ENCODE peak calls at places on chromosomes 13 and 19, in six cellular contexts. O is esophagus muscularis mucosa, Y is adrenal gland, S is DND-41, C is breast epithelium, B is thyroid gland. X is an unnamed sample.

GRCh38 chr13:39037410-39037879 is 444 bp downstream of the PROSER1 start:
- DNase-seq in O (no peak), Y (no peak), S (no peak), C (peak; percentile 23), B (no peak), X (no peak)

GRCh38 chr13:36344886-36345437 is 1.2 kb downstream of the SPART start:
- DNase-seq in O (no peak), Y (peak; percentile 20), S (no peak), C (no peak), B (peak; percentile 13), X (no peak)

GRCh38 chr19:3224346-3225325 is at the start of gene CELF5:
- DNase-seq in O (no peak), Y (peak; percentile 65), S (peak; percentile 76), C (peak; percentile 20), B (peak; percentile 46), X (no peak)

GRCh38 chr13:50388481-50388880 is 373.2 kb downstream of the KCNRG start:
- DNase-seq in O (no peak), Y (no peak), S (no peak), C (no peak), B (no peak), X (no peak)

GRCh38 chr19:33499671-33500506 is 21.7 kb downstream of the PEPD start:
- DNase-seq in O (no peak), Y (no peak), S (no peak), C (no peak), B (no peak), X (no peak)

GRCh38 chr13:83943530-83944279 is 61.4 kb upstream of the SLITRK1 start:
- DNase-seq in O (no peak), Y (no peak), S (no peak), C (no peak), B (no peak), X (no peak)

GRCh38 chr19:27657271-27658051 is 1555.5 kb downstream of the UQCRFS1 start:
- DNase-seq in O (peak; percentile 64), Y (no peak), S (no peak), C (no peak), B (no peak), X (no peak)

GRCh38 chr19:50459638-50460037 is 16.7 kb upstream of the EMC10 start:
- DNase-seq in O (no peak), Y (no peak), S (no peak), C (no peak), B (no peak), X (no peak)

GRCh38 chr19:7575426-7576040 is 20.1 kb upstream of the CAMSAP3 start:
- DNase-seq in O (no peak), Y (no peak), S (no peak), C (no peak), B (no peak), X (no peak)

GRCh38 chr13:95367309-95367843 is 66.1 kb upstream of the ABCC4 start:
- DNase-seq in O (no peak), Y (no peak), S (no peak), C (no peak), B (no peak), X (no peak)

GRCh38 chr13:113034451-113035208 is 65.6 kb downstream of the MCF2L start:
- DNase-seq in O (no peak), Y (peak; percentile 70), S (no peak), C (no peak), B (peak; percentile 37), X (no peak)

GRCh38 chr19:1810439-1811160 is 1.5 kb downstream of the ATP8B3 start:
- DNase-seq in O (no peak), Y (no peak), S (no peak), C (no peak), B (no peak), X (no peak)

GRCh38 chr13:24866488-24866887 is 102.5 kb downstream of the RNF17 start:
- DNase-seq in O (no peak), Y (no peak), S (no peak), C (no peak), B (no peak), X (no peak)

GRCh38 chr19:39179754-39180153 is 17.0 kb upstream of the NCCRP1 start:
- DNase-seq in O (no peak), Y (no peak), S (no peak), C (no peak), B (no peak), X (no peak)

GRCh38 chr19:41299755-41300089 is 10.2 kb upstream of the CCDC97 start:
- DNase-seq in O (no peak), Y (peak; percentile 73), S (no peak), C (no peak), B (peak; percentile 71), X (no peak)

GRCh38 chr19:1923319-1923718 is 17.7 kb upstream of the CSNK1G2 start:
- DNase-seq in O (no peak), Y (peak; percentile 44), S (no peak), C (no peak), B (no peak), X (no peak)

GRCh38 chr13:71644579-71644978 is 222.4 kb downstream of the DACH1 start:
- DNase-seq in O (no peak), Y (no peak), S (no peak), C (no peak), B (no peak), X (no peak)

GRCh38 chr19:41666075-41666474 is 22.0 kb downstream of the CEACAM7 start:
- DNase-seq in O (no peak), Y (no peak), S (no peak), C (no peak), B (no peak), X (no peak)

GRCh38 chr13:78137404-78138142 is 218.9 kb upstream of the EDNRB start:
- DNase-seq in O (no peak), Y (peak; percentile 37), S (peak; percentile 16), C (no peak), B (peak; percentile 3), X (no peak)

GRCh38 chr19:42289556-42290041 is 12.3 kb upstream of the PRR19 start:
- DNase-seq in O (no peak), Y (no peak), S (no peak), C (no peak), B (no peak), X (no peak)

GRCh38 chr13:39016087-39016486 is 21.8 kb downstream of the PROSER1 start:
- DNase-seq in O (no peak), Y (no peak), S (no peak), C (no peak), B (no peak), X (no peak)

GRCh38 chr13:29538625-29538976 is 56.9 kb downstream of the SLC7A1 start:
- DNase-seq in O (no peak), Y (no peak), S (no peak), C (no peak), B (no peak), X (no peak)

GRCh38 chr13:30690282-30691188 is 44.8 kb upstream of the ALOX5AP start:
- DNase-seq in O (peak; percentile 93), Y (peak; percentile 51), S (peak; percentile 59), C (peak; percentile 75), B (peak; percentile 43), X (no peak)

GRCh38 chr19:35296644-35297514 is 4.9 kb downstream of the MAG start:
- DNase-seq in O (no peak), Y (no peak), S (no peak), C (no peak), B (no peak), X (no peak)

GRCh38 chr19:55305491-55305890 is 19.6 kb downstream of the TMEM150B start:
- DNase-seq in O (no peak), Y (peak; percentile 74), S (peak; percentile 66), C (no peak), B (no peak), X (no peak)

GRCh38 chr13:106917673-106918652 is 350.0 kb upstream of the ARGLU1 start:
- DNase-seq in O (peak; percentile 94), Y (peak; percentile 58), S (peak; percentile 28), C (peak; percentile 51), B (peak; percentile 61), X (peak; percentile 9)

GRCh38 chr13:40406405-40407138 is 259.9 kb downstream of the FOXO1 start:
- DNase-seq in O (peak; percentile 81), Y (peak; percentile 8), S (no peak), C (no peak), B (no peak), X (no peak)

GRCh38 chr13:106105153-106105552 is 430.3 kb downstream of the EFNB2 start:
- DNase-seq in O (no peak), Y (no peak), S (no peak), C (no peak), B (no peak), X (no peak)

GRCh38 chr19:11138659-11139526 is 16.7 kb downstream of the SPC24 start:
- DNase-seq in O (peak; percentile 95), Y (peak; percentile 90), S (no peak), C (peak; percentile 62), B (peak; percentile 39), X (peak; percentile 54)

DNA sequence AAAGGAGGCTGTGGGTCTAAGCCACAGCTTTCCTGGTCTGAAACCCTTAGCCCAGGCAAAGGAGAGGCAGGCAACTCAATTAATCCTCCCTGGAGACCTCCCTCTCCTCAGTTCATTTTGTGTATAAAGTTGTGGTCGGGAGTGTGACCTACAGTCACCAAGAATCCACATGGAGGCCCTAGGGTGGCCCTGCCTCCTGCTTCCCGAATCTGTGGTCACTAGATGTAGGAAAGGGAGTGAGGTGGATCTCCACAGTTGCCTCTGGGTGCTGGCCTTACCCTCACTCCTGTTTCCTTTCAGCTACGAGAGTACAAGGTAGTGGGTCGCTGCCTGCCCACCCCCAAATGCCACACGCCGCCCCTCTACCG is 1.3 kb downstream of the RPL18A start:
- DNase-seq in O (no peak), Y (no peak), S (no peak), C (no peak), B (no peak), X (no peak)
- H3K9me3 ChIP-seq in O (no peaks in the 10 kb centered on the region), Y (no peaks in the 10 kb centered on the region), S (no peaks in the 10 kb centered on the region), C (no peaks in the 10 kb centered on the region), B (no peaks in the 10 kb centered on the region), X (no peaks in the 10 kb centered on the region)

GRCh38 chr13:76667551-76667950 is 218.7 kb downstream of the KCTD12 start:
- DNase-seq in O (no peak), Y (peak; percentile 44), S (no peak), C (no peak), B (no peak), X (no peak)
- TF ChIP-seq CTCF in O (peak; percentile 42), Y (peak; percentile 16), S (peak; percentile 16), C (no peak), B (no peak), X (no peak)

DNA sequence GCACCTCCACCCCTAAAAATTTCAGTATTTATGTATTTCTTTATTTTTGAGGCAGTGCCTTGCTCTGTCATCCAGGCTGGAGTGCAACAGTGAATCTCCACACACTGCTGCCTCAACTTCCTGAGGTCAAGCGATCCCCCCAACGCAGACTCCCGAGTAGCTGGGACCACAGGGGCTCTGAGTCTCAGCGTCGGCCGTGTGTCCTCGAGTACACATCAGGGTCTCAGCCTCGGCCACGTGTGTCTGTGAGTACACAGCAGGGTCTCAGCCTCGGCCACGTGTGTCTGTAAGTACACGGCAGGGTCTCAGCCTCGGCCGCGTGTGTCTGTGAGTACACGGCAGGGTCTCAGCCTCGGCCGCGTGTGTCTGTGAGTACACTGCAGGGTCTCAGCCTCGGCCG is 21.2 kb downstream of the C2CD4C start:
- DNase-seq in O (no peak), Y (no peak), S (no peak), C (no peak), B (no peak), X (no peak)
- H3K9me3 ChIP-seq in O (no peaks in the 10 kb centered on the region), Y (no peaks in the 10 kb centered on the region), S (no peaks in the 10 kb centered on the region), C (no peaks in the 10 kb centered on the region), B (no peaks in the 10 kb centered on the region), X (no peaks in the 10 kb centered on the region)

DNA sequence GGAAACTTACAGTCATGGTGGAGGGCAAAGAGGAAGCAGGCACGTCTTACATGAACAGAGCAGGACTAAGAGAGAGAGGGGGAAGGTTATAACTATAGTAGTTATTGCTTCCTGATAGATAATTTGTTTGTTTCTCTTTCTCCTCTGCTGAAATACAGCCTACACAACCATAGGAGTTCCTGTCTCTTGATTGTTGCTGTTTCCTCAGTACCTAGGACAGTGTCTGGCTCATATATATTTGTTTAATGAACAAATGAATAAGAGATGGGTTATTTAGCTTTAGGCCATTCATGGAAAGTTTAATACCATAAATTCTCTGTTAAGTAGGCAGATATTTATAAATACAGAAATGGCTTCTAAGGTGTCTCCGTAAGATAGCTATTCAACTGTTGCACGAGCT is 95.2 kb downstream of the PCCA start:
- DNase-seq in O (no peak), Y (no peak), S (no peak), C (no peak), B (no peak), X (no peak)
- TF ChIP-seq CTCF in O (no peak), Y (no peak), S (no peak), C (no peak), B (no peak), X (no peak)

X was measured in thoracic aorta.